ENCODE peak calls at places on chromosome 21, in five cellular contexts. Y, H, G, N and P are unnamed samples.

GRCh38 chr21:46127239-46128105 is 27.9 kb downstream of the FTCD start:
- DNase-seq in Y (no peak), H (no peak), G (no peak), N (peak; percentile 23), P (no peak)

GRCh38 chr21:36508948-36509347 is 29.0 kb upstream of the CLDN14 start:
- DNase-seq in Y (no peak), H (no peak), G (no peak), N (no peak), P (no peak)

GRCh38 chr21:30320215-30320614 is at the start of gene KRTAP26-1:
- DNase-seq in Y (no peak), H (no peak), G (no peak), N (no peak), P (no peak)

GRCh38 chr21:41162111-41162510 is 5.8 kb upstream of the BACE2 start:
- DNase-seq in Y (no peak), H (no peak), G (no peak), N (no peak), P (no peak)

GRCh38 chr21:27275294-27275927 is 308.5 kb upstream of the ADAMTS5 start:
- DNase-seq in Y (peak; percentile 18), H (no peak), G (peak; percentile 91), N (peak; percentile 88), P (no peak)

GRCh38 chr21:42781981-42782722 is 97.2 kb downstream of the WDR4 start:
- DNase-seq in Y (no peak), H (no peak), G (no peak), N (no peak), P (no peak)

GRCh38 chr21:22224261-22224660 is 1226.1 kb downstream of the NCAM2 start:
- DNase-seq in Y (no peak), H (no peak), G (no peak), N (no peak), P (no peak)

GRCh38 chr21:43631411-43632107 is 27.7 kb downstream of the HSF2BP start:
- DNase-seq in Y (no peak), H (no peak), G (no peak), N (no peak), P (no peak)

GRCh38 chr21:26027696-26028095 is 142.9 kb downstream of the APP start:
- DNase-seq in Y (no peak), H (no peak), G (peak; percentile 18), N (peak; percentile 24), P (no peak)

GRCh38 chr21:30408782-30409494 is 13.1 kb downstream of the KRTAP13-1 start:
- DNase-seq in Y (no peak), H (no peak), G (peak; percentile 87), N (peak; percentile 84), P (no peak)

GRCh38 chr21:42655797-42656770 is 2.7 kb downstream of the PDE9A start:
- DNase-seq in Y (no peak), H (no peak), G (peak; percentile 40), N (no peak), P (no peak)

GRCh38 chr21:33820371-33820770 is 95.2 kb downstream of the ATP5PO start:
- DNase-seq in Y (no peak), H (no peak), G (no peak), N (no peak), P (no peak)

GRCh38 chr21:36966066-36966845 is at the start of gene HLCS:
- DNase-seq in Y (no peak), H (peak; percentile 58), G (peak; percentile 33), N (peak; percentile 27), P (no peak)

GRCh38 chr21:27244356-27244755 is 277.5 kb upstream of the ADAMTS5 start:
- DNase-seq in Y (no peak), H (no peak), G (no peak), N (peak; percentile 95), P (no peak)

GRCh38 chr21:38839370-38839681 is 33.6 kb downstream of the ETS2 start:
- DNase-seq in Y (no peak), H (no peak), G (no peak), N (peak; percentile 85), P (no peak)

GRCh38 chr21:32991299-32991850 is 34.4 kb upstream of the OLIG2 start:
- DNase-seq in Y (no peak), H (no peak), G (no peak), N (no peak), P (no peak)

GRCh38 chr21:14981246-14981645 is 83.6 kb downstream of the NRIP1 start:
- DNase-seq in Y (no peak), H (no peak), G (no peak), N (no peak), P (no peak)

GRCh38 chr21:33201945-33202344 is 27.8 kb upstream of the IFNAR2 start:
- DNase-seq in Y (no peak), H (no peak), G (no peak), N (no peak), P (no peak)

GRCh38 chr21:42362700-42363099 is 3.6 kb downstream of the TFF1 start:
- DNase-seq in Y (no peak), H (no peak), G (no peak), N (no peak), P (no peak)

GRCh38 chr21:33434770-33435360 is 31.7 kb downstream of the IFNGR2 start:
- DNase-seq in Y (peak; percentile 69), H (no peak), G (peak; percentile 97), N (peak; percentile 97), P (peak; percentile 63)

GRCh38 chr21:38301321-38302214 is 44.8 kb downstream of the KCNJ15 start:
- DNase-seq in Y (no peak), H (no peak), G (no peak), N (no peak), P (no peak)

GRCh38 chr21:38266732-38267131 is 9.9 kb downstream of the KCNJ15 start:
- DNase-seq in Y (no peak), H (no peak), G (peak; percentile 59), N (peak; percentile 98), P (no peak)

DNA sequence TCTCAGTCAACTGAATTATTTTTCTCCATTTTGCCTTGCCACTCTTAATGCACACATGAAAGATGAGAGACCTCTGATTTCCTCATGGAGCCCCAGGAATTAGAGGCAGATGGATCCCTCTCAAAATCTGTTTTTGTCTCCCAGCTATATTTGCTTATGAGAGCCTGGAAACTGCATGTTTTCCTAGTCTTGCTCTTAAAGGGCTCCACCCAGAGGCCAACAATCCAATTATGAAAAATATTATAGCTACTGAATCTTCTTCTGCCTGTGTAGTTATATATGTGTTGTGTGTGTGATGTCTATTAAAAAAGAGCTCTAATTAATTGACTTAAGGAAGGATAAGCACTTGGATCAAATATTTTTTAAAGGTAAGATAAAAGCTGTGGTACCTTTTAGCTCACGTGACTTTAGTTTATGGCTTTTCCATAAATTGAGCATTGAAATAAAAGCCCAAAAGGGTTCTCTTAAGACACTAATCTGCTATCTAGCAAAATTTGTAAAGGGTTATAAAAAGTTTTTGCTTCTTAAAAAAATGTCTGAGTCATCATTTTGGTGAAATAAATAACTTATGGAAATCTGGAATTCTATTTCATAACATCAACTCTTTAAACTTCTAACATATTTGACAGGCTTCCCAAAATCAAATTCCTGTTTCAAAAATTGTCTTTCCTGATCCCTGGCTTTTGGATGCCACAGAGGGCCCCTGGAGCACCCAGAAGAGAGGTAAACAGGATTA is 31.2 kb upstream of the TSPEAR start:
- DNase-seq in Y (no peak), H (no peak), G (peak; percentile 18), N (no peak), P (no peak)
- TF ChIP-seq CTCF in Y (peak; percentile 30), H (peak; percentile 55), G (peak; percentile 13), N (peak; percentile 16), P (peak; percentile 29)

GRCh38 chr21:17693801-17694200 is 81.1 kb upstream of the BTG3 start:
- DNase-seq in Y (no peak), H (no peak), G (no peak), N (no peak), P (no peak)

GRCh38 chr21:17690078-17690494 is 77.4 kb upstream of the BTG3 start:
- DNase-seq in Y (no peak), H (no peak), G (peak; percentile 70), N (no peak), P (no peak)

GRCh38 chr21:17688912-17689874 is 76.5 kb upstream of the BTG3 start:
- DNase-seq in Y (no peak), H (peak; percentile 23), G (peak; percentile 96), N (no peak), P (peak; percentile 38)
- TF ChIP-seq CTCF in Y (no peak), H (peak; percentile 30), G (peak; percentile 47), N (no peak), P (peak; percentile 25)

GRCh38 chr21:35189077-35189863 is 140.2 kb upstream of the RUNX1 start:
- DNase-seq in Y (peak; percentile 87), H (no peak), G (no peak), N (peak; percentile 96), P (no peak)

GRCh38 chr21:35195232-35195631 is 146.1 kb upstream of the RUNX1 start:
- DNase-seq in Y (no peak), H (no peak), G (peak; percentile 70), N (peak; percentile 63), P (no peak)

GRCh38 chr21:35191754-35192153 is 142.7 kb upstream of the RUNX1 start:
- DNase-seq in Y (no peak), H (no peak), G (no peak), N (no peak), P (no peak)

GRCh38 chr21:35191128-35191527 is 142.0 kb upstream of the RUNX1 start:
- DNase-seq in Y (no peak), H (no peak), G (no peak), N (no peak), P (no peak)

GRCh38 chr21:35190201-35190701 is 141.1 kb upstream of the RUNX1 start:
- DNase-seq in Y (no peak), H (no peak), G (peak; percentile 95), N (peak; percentile 82), P (no peak)
- TF ChIP-seq CTCF in Y (no peak), H (no peak), G (no peak), N (no peak), P (no peak)

GRCh38 chr21:31498985-31499384 is 154.9 kb upstream of the TIAM1 start:
- DNase-seq in Y (no peak), H (no peak), G (no peak), N (no peak), P (no peak)
- TF ChIP-seq CTCF in Y (no peak), H (no peak), G (peak; percentile 16), N (no peak), P (no peak)